ENCODE peak calls at places on chromosomes 7 and 10, in eight cellular contexts. One of them, this sample, is unnamed.

GRCh38 chr7:106217089-106217542 is 67.7 kb downstream of the NAMPT start:
- DNase-seq in occipital lobe: no peak
- DNase-seq in H4: peak; percentile 84
- DNase-seq in stimulated activated CD8-positive, alpha-beta memory T cell treated with anti-CD3 and anti-CD28 coated beads, Interleukin-4, amount 100 ng/mL, for 1 hour: no peak
- DNase-seq in ovary: peak; percentile 86
- DNase-seq in H9: no peak
- DNase-seq in erythroblast: no peak
- DNase-seq in activated T-cell treated with anti-CD3 and anti-CD28 coated beads, Interleukin-2, amount 50 U/mL, for 72 hours: no peak
- DNase-seq in this sample: peak; percentile 76

GRCh38 chr7:24764972-24765744 is 7.9 kb upstream of the GSDME start:
- DNase-seq in occipital lobe: no peak
- DNase-seq in H4: no peak
- DNase-seq in stimulated activated CD8-positive, alpha-beta memory T cell treated with anti-CD3 and anti-CD28 coated beads, Interleukin-4, amount 100 ng/mL, for 1 hour: no peak
- DNase-seq in ovary: no peak
- DNase-seq in H9: no peak
- DNase-seq in erythroblast: no peak
- DNase-seq in activated T-cell treated with anti-CD3 and anti-CD28 coated beads, Interleukin-2, amount 50 U/mL, for 72 hours: no peak
- DNase-seq in this sample: no peak

GRCh38 chr7:149836434-149836833 is 1.7 kb upstream of the ZNF862 start:
- DNase-seq in occipital lobe: no peak
- DNase-seq in H4: no peak
- DNase-seq in stimulated activated CD8-positive, alpha-beta memory T cell treated with anti-CD3 and anti-CD28 coated beads, Interleukin-4, amount 100 ng/mL, for 1 hour: no peak
- DNase-seq in ovary: no peak
- DNase-seq in H9: no peak
- DNase-seq in erythroblast: no peak
- DNase-seq in activated T-cell treated with anti-CD3 and anti-CD28 coated beads, Interleukin-2, amount 50 U/mL, for 72 hours: no peak
- DNase-seq in this sample: no peak

GRCh38 chr10:84665883-84666463 is 337.6 kb downstream of the CCSER2 start:
- DNase-seq in occipital lobe: no peak
- DNase-seq in H4: peak; percentile 9
- DNase-seq in stimulated activated CD8-positive, alpha-beta memory T cell treated with anti-CD3 and anti-CD28 coated beads, Interleukin-4, amount 100 ng/mL, for 1 hour: no peak
- DNase-seq in ovary: no peak
- DNase-seq in H9: peak; percentile 86
- DNase-seq in erythroblast: peak; percentile 35
- DNase-seq in activated T-cell treated with anti-CD3 and anti-CD28 coated beads, Interleukin-2, amount 50 U/mL, for 72 hours: peak; percentile 17
- DNase-seq in this sample: no peak

GRCh38 chr7:36651404-36651803 is 72.9 kb downstream of the AOAH start:
- DNase-seq in occipital lobe: no peak
- DNase-seq in H4: no peak
- DNase-seq in stimulated activated CD8-positive, alpha-beta memory T cell treated with anti-CD3 and anti-CD28 coated beads, Interleukin-4, amount 100 ng/mL, for 1 hour: no peak
- DNase-seq in ovary: no peak
- DNase-seq in H9: no peak
- DNase-seq in erythroblast: no peak
- DNase-seq in activated T-cell treated with anti-CD3 and anti-CD28 coated beads, Interleukin-2, amount 50 U/mL, for 72 hours: no peak
- DNase-seq in this sample: no peak

GRCh38 chr7:74223711-74224510 is 14.1 kb downstream of the LAT2 start:
- DNase-seq in occipital lobe: no peak
- DNase-seq in H4: no peak
- DNase-seq in stimulated activated CD8-positive, alpha-beta memory T cell treated with anti-CD3 and anti-CD28 coated beads, Interleukin-4, amount 100 ng/mL, for 1 hour: no peak
- DNase-seq in ovary: peak; percentile 86
- DNase-seq in H9: no peak
- DNase-seq in erythroblast: no peak
- DNase-seq in activated T-cell treated with anti-CD3 and anti-CD28 coated beads, Interleukin-2, amount 50 U/mL, for 72 hours: no peak
- DNase-seq in this sample: no peak

GRCh38 chr7:78769551-78770101 is 683.8 kb downstream of the MAGI2 start:
- DNase-seq in occipital lobe: peak; percentile 46
- DNase-seq in H4: no peak
- DNase-seq in stimulated activated CD8-positive, alpha-beta memory T cell treated with anti-CD3 and anti-CD28 coated beads, Interleukin-4, amount 100 ng/mL, for 1 hour: no peak
- DNase-seq in ovary: no peak
- DNase-seq in H9: no peak
- DNase-seq in erythroblast: no peak
- DNase-seq in activated T-cell treated with anti-CD3 and anti-CD28 coated beads, Interleukin-2, amount 50 U/mL, for 72 hours: no peak
- DNase-seq in this sample: no peak

GRCh38 chr7:124155400-124156022 is 122.6 kb upstream of the TMEM229A start:
- DNase-seq in occipital lobe: no peak
- DNase-seq in H4: peak; percentile 39
- DNase-seq in stimulated activated CD8-positive, alpha-beta memory T cell treated with anti-CD3 and anti-CD28 coated beads, Interleukin-4, amount 100 ng/mL, for 1 hour: no peak
- DNase-seq in ovary: no peak
- DNase-seq in H9: no peak
- DNase-seq in erythroblast: no peak
- DNase-seq in activated T-cell treated with anti-CD3 and anti-CD28 coated beads, Interleukin-2, amount 50 U/mL, for 72 hours: no peak
- DNase-seq in this sample: no peak

GRCh38 chr10:126133906-126134703 is 237.7 kb downstream of the FANK1 start:
- DNase-seq in occipital lobe: no peak
- DNase-seq in H4: no peak
- DNase-seq in stimulated activated CD8-positive, alpha-beta memory T cell treated with anti-CD3 and anti-CD28 coated beads, Interleukin-4, amount 100 ng/mL, for 1 hour: no peak
- DNase-seq in ovary: no peak
- DNase-seq in H9: no peak
- DNase-seq in erythroblast: no peak
- DNase-seq in activated T-cell treated with anti-CD3 and anti-CD28 coated beads, Interleukin-2, amount 50 U/mL, for 72 hours: no peak
- DNase-seq in this sample: no peak